ENCODE peak calls at places on chromosomes 2 and 18, in ten cellular contexts. X is fibroblast of lung, A is ovary, W is Peyer's patch, Y is uterus, F is brain microvascular endothelial cell, N is prostate gland, B is spleen, P is tibial artery, I is tibial nerve. H is an unnamed sample.

GRCh38 chr18:77082316-77082715 is 50.3 kb downstream of the MBP start:
- DNase-seq in X (no peak), A (no peak), W (no peak), Y (no peak), F (no peak), N (no peak), B (no peak), P (no peak), I (no peak), H (no peak)

GRCh38 chr18:7122376-7122775 is 4.8 kb upstream of the LAMA1 start:
- DNase-seq in X (no peak), A (no peak), W (no peak), Y (no peak), F (no peak), N (no peak), B (no peak), P (no peak), I (no peak), H (no peak)

GRCh38 chr18:32067375-32068167 is 24.1 kb upstream of the RNF138 start:
- DNase-seq in X (no peak), A (no peak), W (no peak), Y (no peak), F (no peak), N (no peak), B (no peak), P (no peak), I (no peak), H (no peak)

GRCh38 chr2:98455494-98455976 is 10.9 kb downstream of the INPP4A start:
- DNase-seq in X (no peak), A (no peak), W (no peak), Y (no peak), F (no peak), N (no peak), B (peak; percentile 74), P (no peak), I (no peak), H (no peak)

GRCh38 chr2:215751200-215751910 is 262.0 kb downstream of the MREG start:
- DNase-seq in X (peak; percentile 62), A (no peak), W (no peak), Y (no peak), F (peak; percentile 73), N (no peak), B (no peak), P (no peak), I (no peak), H (no peak)

GRCh38 chr2:7498927-7499489 is 581.8 kb downstream of the RNF144A start:
- DNase-seq in X (no peak), A (no peak), W (no peak), Y (no peak), F (no peak), N (no peak), B (no peak), P (no peak), I (no peak), H (no peak)

GRCh38 chr2:114039681-114040080 is 149.8 kb downstream of the ACTR3 start:
- DNase-seq in X (no peak), A (no peak), W (no peak), Y (no peak), F (no peak), N (no peak), B (no peak), P (no peak), I (no peak), H (no peak)

GRCh38 chr18:48897531-48897930 is 53.2 kb downstream of the SMAD7 start:
- DNase-seq in X (peak; percentile 43), A (no peak), W (peak; percentile 38), Y (no peak), F (no peak), N (no peak), B (no peak), P (peak; percentile 73), I (no peak), H (no peak)

GRCh38 chr2:240603846-240604245 is 17.3 kb downstream of the CAPN10 start:
- DNase-seq in X (no peak), A (peak; percentile 17), W (peak; percentile 49), Y (no peak), F (no peak), N (no peak), B (peak; percentile 66), P (peak; percentile 53), I (no peak), H (peak; percentile 20)

GRCh38 chr2:237943395-237944094 is 23.3 kb upstream of the UBE2F start:
- DNase-seq in X (no peak), A (no peak), W (no peak), Y (no peak), F (no peak), N (no peak), B (no peak), P (peak; percentile 33), I (no peak), H (no peak)

GRCh38 chr2:44964704-44965343 is 23.3 kb downstream of the SIX3 start:
- DNase-seq in X (no peak), A (no peak), W (no peak), Y (no peak), F (no peak), N (no peak), B (no peak), P (no peak), I (no peak), H (no peak)

GRCh38 chr2:240820014-240820606 is at the start of gene KIF1A:
- DNase-seq in X (no peak), A (no peak), W (peak; percentile 36), Y (no peak), F (no peak), N (peak; percentile 47), B (peak; percentile 44), P (no peak), I (no peak), H (peak; percentile 71)

GRCh38 chr2:25160376-25160775 is 8.0 kb downstream of the POMC start:
- DNase-seq in X (no peak), A (no peak), W (no peak), Y (no peak), F (no peak), N (no peak), B (peak; percentile 71), P (no peak), I (no peak), H (no peak)

GRCh38 chr18:74831571-74832250 is 234.0 kb downstream of the ZNF407 start:
- DNase-seq in X (no peak), A (no peak), W (no peak), Y (no peak), F (peak; percentile 2), N (no peak), B (no peak), P (no peak), I (no peak), H (peak; percentile 51)

GRCh38 chr2:234555616-234556249 is 58.9 kb upstream of the ARL4C start:
- DNase-seq in X (no peak), A (no peak), W (no peak), Y (no peak), F (peak; percentile 81), N (no peak), B (no peak), P (no peak), I (no peak), H (peak; percentile 39)

GRCh38 chr2:136238552-136239346 is 120.8 kb upstream of the CXCR4 start:
- DNase-seq in X (peak; percentile 32), A (no peak), W (no peak), Y (no peak), F (peak; percentile 56), N (no peak), B (no peak), P (no peak), I (no peak), H (no peak)

GRCh38 chr2:176415156-176415870 is 146.1 kb downstream of the MTX2 start:
- DNase-seq in X (no peak), A (no peak), W (no peak), Y (no peak), F (no peak), N (no peak), B (no peak), P (no peak), I (no peak), H (no peak)

GRCh38 chr2:134502090-134502487 is 216.7 kb downstream of the TMEM163 start:
- DNase-seq in X (no peak), A (no peak), W (no peak), Y (no peak), F (no peak), N (no peak), B (no peak), P (no peak), I (no peak), H (no peak)

GRCh38 chr2:227849906-227850305 is 21.5 kb upstream of the DAW1 start:
- DNase-seq in X (no peak), A (no peak), W (no peak), Y (no peak), F (no peak), N (no peak), B (no peak), P (no peak), I (no peak), H (no peak)

GRCh38 chr2:36672199-36672598 is 24.3 kb upstream of the VIT start:
- DNase-seq in X (peak; percentile 64), A (no peak), W (no peak), Y (no peak), F (peak; percentile 25), N (no peak), B (no peak), P (no peak), I (no peak), H (no peak)
- TF ChIP-seq CTCF in X (peak; percentile 65), A (no peak), W (peak; percentile 23), Y (no peak), F (peak; percentile 72), N (no peak), B (no peak), P (peak; percentile 34), I (peak; percentile 33), H (no peak)

GRCh38 chr2:217837001-217837491 is 165.7 kb downstream of the TNS1 start:
- DNase-seq in X (peak; percentile 62), A (no peak), W (no peak), Y (peak; percentile 73), F (no peak), N (peak; percentile 72), B (no peak), P (peak; percentile 88), I (peak; percentile 77), H (no peak)
- H3K36me3 ChIP-seq in X (peaks cover 16% of the 10 kb centered on the region), A (no peaks in the 10 kb centered on the region), W (no peaks in the 10 kb centered on the region), Y (no peaks in the 10 kb centered on the region), F (peaks cover 21% of the 10 kb centered on the region), N (peaks cover 14% of the 10 kb centered on the region), B (peaks cover 85% of the 10 kb centered on the region), P (peaks cover 99% of the 10 kb centered on the region), I (peaks cover 9% of the 10 kb centered on the region), H (peaks cover 45% of the 10 kb centered on the region)

DNA sequence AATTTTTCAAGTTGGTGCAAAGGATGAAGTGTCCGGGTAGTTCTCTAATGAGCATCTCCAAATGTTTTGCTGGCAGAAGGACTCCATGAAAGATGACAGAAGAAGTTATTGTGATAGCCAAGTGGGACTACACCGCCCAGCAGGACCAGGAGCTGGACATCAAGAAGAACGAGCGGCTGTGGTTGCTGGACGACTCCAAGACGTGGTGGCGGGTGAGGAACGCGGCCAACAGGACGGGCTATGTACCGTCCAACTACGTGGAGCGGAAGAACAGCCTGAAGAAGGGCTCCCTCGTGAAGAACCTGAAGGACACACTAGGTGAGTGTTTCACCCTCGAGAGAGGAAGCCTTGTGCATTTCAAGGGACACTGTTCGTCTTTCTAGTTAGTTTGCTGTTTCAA is 110.3 kb downstream of the NCK2 start:
- DNase-seq in X (no peak), A (no peak), W (no peak), Y (no peak), F (no peak), N (no peak), B (no peak), P (no peak), I (no peak), H (no peak)
- TF ChIP-seq CTCF in X (no peak), A (no peak), W (no peak), Y (no peak), F (no peak), N (no peak), B (no peak), P (no peak), I (no peak), H (no peak)

GRCh38 chr2:208285853-208286252 is 19.8 kb downstream of the PIKFYVE start:
- DNase-seq in X (no peak), A (no peak), W (no peak), Y (no peak), F (no peak), N (no peak), B (no peak), P (no peak), I (no peak), H (no peak)
- H3K36me3 ChIP-seq in X (peaks cover 2% of the 10 kb centered on the region), A (no peaks in the 10 kb centered on the region), W (no peaks in the 10 kb centered on the region), Y (no peaks in the 10 kb centered on the region), F (peaks cover 26% of the 10 kb centered on the region), N (peaks cover 8% of the 10 kb centered on the region), B (peaks cover 100% of the 10 kb centered on the region), P (peaks cover 89% of the 10 kb centered on the region), I (no peaks in the 10 kb centered on the region), H (peaks cover 82% of the 10 kb centered on the region)